ENCODE peak calls at places on chromosomes 16 and 17, in five cellular contexts. Z, D, C, J and P are unnamed samples.

GRCh38 chr17:69166957-69167356 is 25.3 kb upstream of the ABCA6 start:
- DNase-seq in C (no peak), Z (no peak), J (no peak), D (no peak), P (no peak)

GRCh38 chr16:20410153-20410723 is 904 bp downstream of the ACSM5 start:
- DNase-seq in J (no peak), D (no peak), Z (no peak), C (no peak), P (no peak)

GRCh38 chr17:34299918-34300600 is 14.5 kb downstream of the CCL11 start:
- DNase-seq in C (no peak), D (no peak), Z (no peak), J (no peak), P (no peak)

GRCh38 chr16:11342021-11342855 is 3.0 kb upstream of the RMI2 start:
- DNase-seq in C (no peak), D (no peak), J (no peak), Z (no peak), P (no peak)

GRCh38 chr17:76612977-76613851 is 27.6 kb upstream of the ST6GALNAC2 start:
- DNase-seq in D (no peak), Z (peak; percentile 62), J (peak; percentile 94), C (peak; percentile 51), P (no peak)

GRCh38 chr17:34569591-34569990 is 9.8 kb upstream of the TMEM132E start:
- DNase-seq in C (no peak), J (no peak), Z (no peak), D (no peak), P (no peak)

GRCh38 chr17:49190932-49191331 is 19.4 kb downstream of the GNGT2 start:
- DNase-seq in J (no peak), Z (no peak), C (no peak), D (no peak), P (no peak)

GRCh38 chr17:45955326-45955725 is 43.7 kb upstream of the STH start:
- DNase-seq in C (no peak), J (no peak), D (no peak), Z (no peak), P (no peak)

GRCh38 chr16:11080327-11080967 is 136.1 kb downstream of the CLEC16A start:
- DNase-seq in C (no peak), D (no peak), J (no peak), Z (no peak), P (no peak)

GRCh38 chr17:17787568-17787967 is 49.2 kb downstream of the SREBF1 start:
- DNase-seq in J (no peak), Z (no peak), C (no peak), D (no peak), P (no peak)

GRCh38 chr17:42706732-42707131 is 24.4 kb downstream of the CNTNAP1 start:
- DNase-seq in C (no peak), Z (no peak), D (no peak), J (no peak), P (peak; percentile 65)

GRCh38 chr17:77117415-77117814 is 23.4 kb upstream of the SEC14L1 start:
- DNase-seq in C (no peak), J (no peak), D (no peak), Z (no peak), P (no peak)

GRCh38 chr17:284676-285355 is 67.8 kb downstream of the RPH3AL start:
- DNase-seq in Z (no peak), D (no peak), J (no peak), C (no peak), P (no peak)

DNA sequence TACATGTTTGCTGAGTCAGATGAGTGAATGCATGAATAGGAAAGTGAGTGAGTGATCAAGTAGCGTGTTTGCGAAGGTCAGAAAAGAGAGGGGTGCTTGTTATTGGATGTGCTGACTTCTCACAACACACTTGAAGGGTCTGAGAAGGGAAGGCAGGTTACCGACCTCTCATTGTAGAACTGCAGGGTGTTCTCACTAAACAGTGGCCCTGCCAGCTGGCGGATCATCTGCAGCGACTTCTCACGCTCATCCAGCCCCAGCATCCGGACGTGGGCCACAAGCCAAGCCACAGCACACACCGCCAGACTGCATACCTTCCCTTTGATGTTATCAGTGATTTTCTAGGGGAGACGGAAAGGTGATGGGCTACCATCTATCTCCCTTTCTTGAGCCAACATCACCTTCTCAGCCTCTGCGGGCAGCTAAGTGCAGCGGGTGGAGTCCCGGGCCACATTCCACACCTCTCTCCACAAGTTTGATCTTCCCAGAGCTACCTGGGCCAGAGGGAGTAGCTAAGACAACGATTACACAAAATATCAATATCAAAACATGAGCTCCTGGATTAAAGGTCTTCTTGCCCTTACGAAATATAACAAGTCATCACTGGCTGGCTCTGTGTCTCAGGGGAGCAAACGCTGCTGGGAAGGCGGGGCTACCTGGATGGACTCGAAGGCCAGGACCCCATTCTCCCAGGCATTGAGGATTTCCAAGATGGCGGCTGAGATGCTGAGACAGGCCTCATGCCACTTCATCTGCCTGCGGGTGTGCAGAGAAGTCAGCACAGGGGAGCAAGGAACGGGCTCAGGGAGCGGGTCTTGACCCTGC is 11.0 kb downstream of the CSF3 start:
- DNase-seq in Z (no peak), J (no peak), D (no peak), C (no peak), P (no peak)
- TF ChIP-seq TAF1 in Z (no peak), J (no peak), D (no peak), C (no peak), P (no peak)

DNA sequence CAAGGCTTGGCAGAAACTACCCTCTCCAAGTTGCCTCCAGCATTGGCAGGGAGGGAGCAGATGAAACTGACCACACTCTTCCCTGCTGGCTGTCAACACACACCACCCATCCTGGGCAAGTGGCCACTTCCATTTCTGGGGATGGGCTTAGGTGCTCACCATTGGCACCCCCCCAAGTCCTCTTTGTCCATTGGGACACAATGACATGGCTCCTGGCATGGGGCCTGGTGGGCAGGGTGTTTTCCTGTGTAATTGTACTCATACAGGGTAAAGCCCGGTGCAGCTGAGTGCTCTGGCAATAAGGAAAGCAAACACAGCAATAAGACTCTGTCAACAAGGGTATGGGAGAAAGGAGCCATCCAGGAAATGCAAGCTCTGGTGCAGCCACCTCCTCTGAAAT is 22.6 kb downstream of the SCNN1B start:
- DNase-seq in D (no peak), J (peak; percentile 44), C (no peak), Z (no peak), P (no peak)
- TF ChIP-seq USF2 in D (no peak), J (no peak), C (no peak), Z (no peak), P (no peak)

DNA sequence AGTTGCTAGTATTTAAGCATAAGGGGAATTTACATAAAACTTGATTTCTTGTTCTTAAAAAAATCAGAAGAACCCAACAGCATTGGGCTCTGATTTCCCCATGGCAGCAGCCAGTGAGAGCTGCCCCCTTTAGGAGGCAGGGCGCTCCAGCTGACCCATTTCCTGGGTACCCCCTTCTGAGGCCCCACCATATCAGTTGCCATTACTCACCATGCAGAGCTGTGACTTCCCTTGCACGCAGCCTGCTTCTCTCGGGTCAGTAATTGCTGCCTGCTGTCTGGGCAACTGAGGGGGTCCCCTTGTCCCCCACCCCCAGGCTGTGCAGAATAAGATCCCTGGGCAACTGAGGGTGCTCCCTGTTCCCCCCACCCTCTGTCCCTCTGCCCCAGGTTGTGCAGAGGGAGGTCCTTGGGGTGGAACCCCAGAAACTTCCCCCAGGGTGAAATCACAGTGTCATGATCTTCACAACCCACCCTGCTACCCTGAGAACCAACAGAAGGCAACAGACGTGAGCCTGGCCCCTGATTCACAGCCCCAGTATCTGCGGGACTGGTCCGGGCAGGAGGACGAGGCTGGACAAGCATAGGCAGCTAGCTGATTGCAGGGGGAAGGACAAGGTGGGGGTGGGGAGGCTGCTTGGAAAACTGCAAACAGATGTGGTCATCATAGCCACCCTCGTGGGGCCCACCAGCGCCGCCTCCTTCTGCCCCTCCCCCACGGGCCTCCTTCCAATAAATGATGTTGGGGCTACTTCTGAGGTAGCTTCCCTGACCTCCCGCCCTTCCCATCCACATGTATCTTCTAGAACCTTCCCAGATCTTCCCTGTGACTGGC is 12.0 kb upstream of the CDC42EP4 start:
- DNase-seq in J (no peak), Z (no peak), C (no peak), D (peak; percentile 41), P (no peak)
- TF ChIP-seq TAF1 in J (no peak), Z (no peak), C (no peak), D (no peak), P (no peak)

DNA sequence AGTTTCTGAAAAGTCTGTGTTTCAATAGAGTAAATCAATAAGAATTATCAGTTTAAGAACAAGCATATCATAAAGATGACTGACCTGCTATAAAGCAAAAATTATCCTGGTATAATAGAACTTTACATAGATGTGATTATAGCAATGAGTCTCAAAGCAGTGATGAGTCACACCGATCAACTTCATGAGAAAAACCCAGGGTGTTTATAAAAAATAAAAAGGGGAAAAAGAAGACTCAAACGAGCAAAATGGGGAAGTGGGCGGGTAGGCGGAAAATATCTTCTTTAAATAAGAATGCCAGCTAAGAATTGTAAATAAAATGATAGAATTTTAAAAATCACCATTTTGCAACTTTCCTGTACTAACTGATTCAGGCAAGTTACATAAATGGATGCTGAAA is 46.8 kb downstream of the BRIP1 start:
- DNase-seq in J (no peak), C (no peak), Z (no peak), D (no peak), P (no peak)
- TF ChIP-seq USF2 in J (no peak), C (no peak), Z (no peak), D (no peak), P (no peak)